ENCODE peak calls at places on chromosomes 12 and 14, in ten cellular contexts. One of them, this sample, is unnamed.

GRCh38 chr14:73238262-73238852 is 1.1 kb downstream of the PAPLN start:
- DNase-seq in GM12865: no peak
- DNase-seq in fibroblast of pulmonary artery: peak
- DNase-seq in cardiac fibroblast: peak
- DNase-seq in transverse colon: no peak
- DNase-seq in GM12878: no peak
- DNase-seq in uterus: no peak
- DNase-seq in HL-60: no peak
- DNase-seq in lower lobe of right lung: no peak
- DNase-seq in sigmoid colon: peak
- DNase-seq in this sample: peak

GRCh38 chr14:59130472-59130871 is 58.0 kb upstream of the DAAM1 start:
- DNase-seq in uterus: peak
- DNase-seq in lower lobe of right lung: no peak
- DNase-seq in GM12878: no peak
- DNase-seq in transverse colon: no peak
- DNase-seq in HL-60: no peak
- DNase-seq in fibroblast of pulmonary artery: no peak
- DNase-seq in sigmoid colon: peak
- DNase-seq in cardiac fibroblast: no peak
- DNase-seq in GM12865: no peak
- DNase-seq in this sample: no peak

GRCh38 chr14:87334997-87335675 is 657.8 kb downstream of the GALC start:
- DNase-seq in GM12865: no peak
- DNase-seq in sigmoid colon: no peak
- DNase-seq in transverse colon: no peak
- DNase-seq in cardiac fibroblast: no peak
- DNase-seq in uterus: no peak
- DNase-seq in fibroblast of pulmonary artery: no peak
- DNase-seq in lower lobe of right lung: no peak
- DNase-seq in HL-60: no peak
- DNase-seq in GM12878: no peak
- DNase-seq in this sample: peak

GRCh38 chr12:51320695-51321320 is 3.2 kb downstream of the BIN2 start:
- DNase-seq in lower lobe of right lung: no peak
- DNase-seq in uterus: no peak
- DNase-seq in transverse colon: peak
- DNase-seq in fibroblast of pulmonary artery: peak
- DNase-seq in cardiac fibroblast: peak
- DNase-seq in GM12878: no peak
- DNase-seq in GM12865: peak
- DNase-seq in sigmoid colon: no peak
- DNase-seq in HL-60: peak
- DNase-seq in this sample: no peak

GRCh38 chr12:67667276-67668073 is 18.9 kb downstream of the DYRK2 start:
- DNase-seq in transverse colon: peak
- DNase-seq in cardiac fibroblast: no peak
- DNase-seq in fibroblast of pulmonary artery: peak
- DNase-seq in lower lobe of right lung: peak
- DNase-seq in sigmoid colon: peak
- DNase-seq in GM12865: no peak
- DNase-seq in GM12878: no peak
- DNase-seq in uterus: peak
- DNase-seq in HL-60: peak
- DNase-seq in this sample: no peak

GRCh38 chr12:29145372-29146170 is 3.5 kb upstream of the FAR2 start:
- DNase-seq in HL-60: no peak
- DNase-seq in GM12878: no peak
- DNase-seq in cardiac fibroblast: no peak
- DNase-seq in uterus: no peak
- DNase-seq in sigmoid colon: no peak
- DNase-seq in GM12865: no peak
- DNase-seq in transverse colon: no peak
- DNase-seq in fibroblast of pulmonary artery: no peak
- DNase-seq in lower lobe of right lung: no peak
- DNase-seq in this sample: no peak

GRCh38 chr12:93572712-93573551 is 457 bp downstream of the SOCS2 start:
- DNase-seq in HL-60: no peak
- DNase-seq in lower lobe of right lung: peak
- DNase-seq in transverse colon: peak
- DNase-seq in cardiac fibroblast: peak
- DNase-seq in fibroblast of pulmonary artery: peak
- DNase-seq in GM12865: peak
- DNase-seq in GM12878: no peak
- DNase-seq in uterus: no peak
- DNase-seq in sigmoid colon: peak
- DNase-seq in this sample: no peak

GRCh38 chr12:104747956-104748355 is 210.1 kb downstream of the SLC41A2 start:
- DNase-seq in GM12878: no peak
- DNase-seq in lower lobe of right lung: no peak
- DNase-seq in uterus: no peak
- DNase-seq in sigmoid colon: no peak
- DNase-seq in HL-60: no peak
- DNase-seq in fibroblast of pulmonary artery: no peak
- DNase-seq in GM12865: no peak
- DNase-seq in transverse colon: no peak
- DNase-seq in cardiac fibroblast: no peak
- DNase-seq in this sample: no peak

GRCh38 chr14:85527006-85527405 is 2.9 kb upstream of the FLRT2 start:
- DNase-seq in fibroblast of pulmonary artery: peak
- DNase-seq in sigmoid colon: no peak
- DNase-seq in HL-60: no peak
- DNase-seq in transverse colon: no peak
- DNase-seq in cardiac fibroblast: peak
- DNase-seq in GM12865: no peak
- DNase-seq in GM12878: no peak
- DNase-seq in uterus: no peak
- DNase-seq in lower lobe of right lung: no peak
- DNase-seq in this sample: peak

GRCh38 chr14:85528882-85529585 is 910 bp upstream of the FLRT2 start:
- DNase-seq in uterus: no peak
- DNase-seq in fibroblast of pulmonary artery: peak
- DNase-seq in sigmoid colon: no peak
- DNase-seq in transverse colon: no peak
- DNase-seq in GM12878: no peak
- DNase-seq in cardiac fibroblast: peak
- DNase-seq in HL-60: no peak
- DNase-seq in GM12865: no peak
- DNase-seq in lower lobe of right lung: peak
- DNase-seq in this sample: peak

GRCh38 chr14:85529803-85530574 is at the start of gene FLRT2:
- DNase-seq in lower lobe of right lung: peak
- DNase-seq in sigmoid colon: peak
- DNase-seq in GM12865: no peak
- DNase-seq in uterus: peak
- DNase-seq in GM12878: no peak
- DNase-seq in cardiac fibroblast: peak
- DNase-seq in HL-60: no peak
- DNase-seq in transverse colon: no peak
- DNase-seq in fibroblast of pulmonary artery: peak
- DNase-seq in this sample: peak

GRCh38 chr14:85527458-85527857 is 2.5 kb upstream of the FLRT2 start:
- DNase-seq in cardiac fibroblast: peak
- DNase-seq in transverse colon: no peak
- DNase-seq in uterus: no peak
- DNase-seq in fibroblast of pulmonary artery: peak
- DNase-seq in lower lobe of right lung: no peak
- DNase-seq in GM12878: no peak
- DNase-seq in sigmoid colon: no peak
- DNase-seq in GM12865: no peak
- DNase-seq in HL-60: no peak
- DNase-seq in this sample: no peak

DNA sequence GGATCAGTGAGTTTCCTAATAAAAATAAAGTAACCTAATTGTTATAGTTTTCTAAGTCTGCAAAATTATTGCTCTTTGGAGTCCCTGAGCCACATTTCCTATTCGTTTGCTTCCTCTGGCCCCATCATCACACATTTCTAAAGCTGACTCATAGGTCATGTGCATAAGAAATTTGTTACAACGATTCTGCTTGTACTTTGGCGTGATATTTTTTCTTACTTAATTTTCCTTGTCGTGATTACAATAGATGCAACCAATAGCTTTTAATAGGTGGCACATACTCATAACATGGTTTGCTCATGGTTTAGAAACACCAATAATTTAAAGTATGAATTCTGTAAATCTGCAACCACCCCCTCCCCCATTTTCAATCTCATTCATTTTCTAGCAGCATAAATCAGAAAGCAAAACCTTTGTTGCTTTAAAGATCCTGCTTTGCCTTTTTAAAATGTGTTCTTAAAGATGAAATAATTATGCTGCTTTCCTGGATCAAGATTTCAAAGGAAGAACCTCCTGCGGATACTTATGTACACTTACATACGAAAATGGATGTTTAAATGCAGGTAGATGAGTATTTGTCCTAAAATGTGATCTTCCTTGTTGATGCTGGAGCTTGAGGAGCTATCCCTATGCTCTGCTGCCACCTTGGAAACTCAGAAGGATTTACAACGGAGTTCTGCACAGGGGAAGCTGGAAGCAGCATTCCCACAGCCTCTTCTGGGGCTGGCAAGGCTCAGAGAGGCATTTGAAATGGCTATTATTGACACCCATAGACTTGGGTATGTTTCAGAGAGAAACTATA is 1.7 kb upstream of the FLRT2 start:
- DNase-seq in sigmoid colon: peak
- DNase-seq in GM12865: no peak
- DNase-seq in GM12878: no peak
- DNase-seq in lower lobe of right lung: no peak
- DNase-seq in HL-60: no peak
- DNase-seq in cardiac fibroblast: peak
- DNase-seq in uterus: no peak
- DNase-seq in fibroblast of pulmonary artery: peak
- DNase-seq in transverse colon: no peak
- DNase-seq in this sample: peak
- H3K4me3 ChIP-seq in sigmoid colon: peak
- H3K4me3 ChIP-seq in GM12865: no peak
- H3K4me3 ChIP-seq in GM12878: no peak
- H3K4me3 ChIP-seq in lower lobe of right lung: peak
- H3K4me3 ChIP-seq in HL-60: no peak
- H3K4me3 ChIP-seq in cardiac fibroblast: peak
- H3K4me3 ChIP-seq in uterus: peak
- H3K4me3 ChIP-seq in fibroblast of pulmonary artery: peak
- H3K4me3 ChIP-seq in transverse colon: peak
- H3K4me3 ChIP-seq in this sample: peak

GRCh38 chr12:79691299-79692248 is 810 bp upstream of the PAWR start:
- DNase-seq in transverse colon: peak
- DNase-seq in GM12865: no peak
- DNase-seq in GM12878: no peak
- DNase-seq in cardiac fibroblast: peak
- DNase-seq in fibroblast of pulmonary artery: peak
- DNase-seq in HL-60: no peak
- DNase-seq in uterus: peak
- DNase-seq in lower lobe of right lung: no peak
- DNase-seq in sigmoid colon: no peak
- DNase-seq in this sample: peak

GRCh38 chr12:79692249-79692619 is 1.5 kb upstream of the PAWR start:
- DNase-seq in uterus: no peak
- DNase-seq in HL-60: no peak
- DNase-seq in lower lobe of right lung: no peak
- DNase-seq in GM12878: no peak
- DNase-seq in GM12865: no peak
- DNase-seq in cardiac fibroblast: no peak
- DNase-seq in fibroblast of pulmonary artery: no peak
- DNase-seq in transverse colon: no peak
- DNase-seq in sigmoid colon: no peak
- DNase-seq in this sample: no peak

GRCh38 chr12:79690156-79690605 is 583 bp downstream of the PAWR start:
- DNase-seq in cardiac fibroblast: no peak
- DNase-seq in lower lobe of right lung: peak
- DNase-seq in transverse colon: no peak
- DNase-seq in GM12878: no peak
- DNase-seq in HL-60: no peak
- DNase-seq in GM12865: peak
- DNase-seq in sigmoid colon: no peak
- DNase-seq in uterus: peak
- DNase-seq in fibroblast of pulmonary artery: no peak
- DNase-seq in this sample: no peak

GRCh38 chr12:79689477-79690155 is 1.1 kb downstream of the PAWR start:
- DNase-seq in cardiac fibroblast: peak
- DNase-seq in GM12865: peak
- DNase-seq in sigmoid colon: no peak
- DNase-seq in uterus: peak
- DNase-seq in fibroblast of pulmonary artery: peak
- DNase-seq in transverse colon: peak
- DNase-seq in HL-60: peak
- DNase-seq in GM12878: no peak
- DNase-seq in lower lobe of right lung: peak
- DNase-seq in this sample: peak

DNA sequence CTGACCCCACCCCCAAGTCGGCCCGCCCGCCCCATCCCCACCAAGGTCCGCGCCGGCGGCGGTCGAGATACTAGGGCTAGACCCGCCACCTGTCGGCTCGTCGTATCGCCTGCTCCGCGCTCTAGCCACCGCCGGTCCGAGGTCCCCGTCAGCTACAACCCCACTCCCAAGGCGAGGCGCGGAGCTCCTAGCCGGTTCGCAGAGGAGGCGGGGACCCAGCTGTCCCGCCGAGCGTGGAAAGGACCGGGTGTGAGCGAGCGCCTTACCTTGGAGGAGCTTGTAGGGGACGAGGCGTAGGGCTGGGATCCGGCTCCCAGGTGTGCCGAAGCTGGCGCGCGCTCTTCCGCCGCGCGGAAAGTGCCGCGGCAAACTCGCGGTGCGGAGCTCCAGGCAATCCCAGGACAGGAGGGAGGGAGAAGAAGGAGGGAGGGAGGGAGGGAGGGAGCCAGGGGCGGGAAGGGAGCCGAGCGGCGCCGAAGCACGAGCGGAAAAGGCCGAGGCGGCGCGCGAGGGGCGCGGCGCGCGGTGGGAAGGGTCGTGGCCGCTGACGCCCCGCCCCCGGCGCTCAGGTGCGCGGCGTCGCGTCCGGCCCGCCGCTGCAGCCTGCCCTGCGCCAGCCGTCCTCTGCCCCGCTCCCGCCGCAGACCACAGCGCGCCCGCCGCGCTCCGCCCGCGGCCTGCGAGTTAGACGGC is at the start of gene PAWR:
- DNase-seq in transverse colon: peak
- DNase-seq in GM12865: peak
- DNase-seq in sigmoid colon: peak
- DNase-seq in HL-60: no peak
- DNase-seq in cardiac fibroblast: peak
- DNase-seq in lower lobe of right lung: peak
- DNase-seq in uterus: peak
- DNase-seq in fibroblast of pulmonary artery: peak
- DNase-seq in GM12878: no peak
- DNase-seq in this sample: peak
- TF ChIP-seq CTCF in transverse colon: peak
- TF ChIP-seq CTCF in GM12865: peak
- TF ChIP-seq CTCF in sigmoid colon: peak
- TF ChIP-seq CTCF in HL-60: no peak
- TF ChIP-seq CTCF in cardiac fibroblast: peak
- TF ChIP-seq CTCF in lower lobe of right lung: peak
- TF ChIP-seq CTCF in uterus: peak
- TF ChIP-seq CTCF in fibroblast of pulmonary artery: no peak
- TF ChIP-seq CTCF in GM12878: peak
- TF ChIP-seq CTCF in this sample: peak

GRCh38 chr12:91037301-91037700 is 20.5 kb downstream of the KERA start:
- DNase-seq in lower lobe of right lung: no peak
- DNase-seq in transverse colon: no peak
- DNase-seq in cardiac fibroblast: no peak
- DNase-seq in GM12865: no peak
- DNase-seq in sigmoid colon: no peak
- DNase-seq in uterus: no peak
- DNase-seq in GM12878: no peak
- DNase-seq in fibroblast of pulmonary artery: no peak
- DNase-seq in HL-60: no peak
- DNase-seq in this sample: no peak

GRCh38 chr12:91043408-91043807 is 14.4 kb downstream of the KERA start:
- DNase-seq in lower lobe of right lung: no peak
- DNase-seq in HL-60: no peak
- DNase-seq in GM12878: no peak
- DNase-seq in GM12865: no peak
- DNase-seq in transverse colon: no peak
- DNase-seq in fibroblast of pulmonary artery: no peak
- DNase-seq in cardiac fibroblast: no peak
- DNase-seq in uterus: no peak
- DNase-seq in sigmoid colon: no peak
- DNase-seq in this sample: no peak

GRCh38 chr12:91040356-91040755 is 17.5 kb downstream of the KERA start:
- DNase-seq in uterus: no peak
- DNase-seq in cardiac fibroblast: peak
- DNase-seq in transverse colon: no peak
- DNase-seq in HL-60: no peak
- DNase-seq in lower lobe of right lung: no peak
- DNase-seq in fibroblast of pulmonary artery: no peak
- DNase-seq in GM12878: no peak
- DNase-seq in sigmoid colon: no peak
- DNase-seq in GM12865: no peak
- DNase-seq in this sample: peak
- H3K4me3 ChIP-seq in uterus: no peak
- H3K4me3 ChIP-seq in cardiac fibroblast: no peak
- H3K4me3 ChIP-seq in transverse colon: no peak
- H3K4me3 ChIP-seq in HL-60: no peak
- H3K4me3 ChIP-seq in lower lobe of right lung: no peak
- H3K4me3 ChIP-seq in fibroblast of pulmonary artery: no peak
- H3K4me3 ChIP-seq in GM12878: no peak
- H3K4me3 ChIP-seq in sigmoid colon: no peak
- H3K4me3 ChIP-seq in GM12865: no peak
- H3K4me3 ChIP-seq in this sample: no peak

DNA sequence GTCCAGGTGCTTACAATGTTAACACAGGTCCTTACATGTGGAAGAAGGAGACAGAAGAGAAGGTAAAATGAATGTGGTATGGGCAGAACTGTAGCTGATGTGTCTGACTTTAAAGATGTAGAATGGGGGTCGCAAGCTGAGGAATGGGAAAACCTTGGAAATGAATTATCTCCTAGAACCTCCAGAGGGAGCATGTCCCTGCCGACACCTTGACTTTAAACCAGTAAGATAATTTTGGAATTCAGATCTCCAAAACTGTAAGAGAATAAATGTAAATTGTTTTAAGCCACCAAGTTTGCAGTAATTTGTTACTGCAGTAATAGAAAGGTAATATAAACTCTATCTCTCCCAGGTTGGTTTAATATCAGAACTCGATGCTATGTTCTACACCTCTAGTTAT is 80.1 kb upstream of the ALG10 start:
- DNase-seq in fibroblast of pulmonary artery: no peak
- DNase-seq in GM12878: no peak
- DNase-seq in sigmoid colon: no peak
- DNase-seq in transverse colon: no peak
- DNase-seq in uterus: no peak
- DNase-seq in lower lobe of right lung: no peak
- DNase-seq in HL-60: no peak
- DNase-seq in cardiac fibroblast: no peak
- DNase-seq in GM12865: no peak
- DNase-seq in this sample: peak
- TF ChIP-seq CTCF in fibroblast of pulmonary artery: no peak
- TF ChIP-seq CTCF in GM12878: no peak
- TF ChIP-seq CTCF in sigmoid colon: no peak
- TF ChIP-seq CTCF in transverse colon: no peak
- TF ChIP-seq CTCF in uterus: no peak
- TF ChIP-seq CTCF in lower lobe of right lung: no peak
- TF ChIP-seq CTCF in HL-60: no peak
- TF ChIP-seq CTCF in cardiac fibroblast: no peak
- TF ChIP-seq CTCF in GM12865: no peak
- TF ChIP-seq CTCF in this sample: peak

This sample was measured in bronchial epithelial cell.